ENCODE peak calls at places on chromosomes 5 and 9, in six cellular contexts. One of them, this sample, is unnamed.

GRCh38 chr5:56211298-56211865 is 21.7 kb downstream of the ANKRD55 start:
- DNase-seq in uterus: no peak
- DNase-seq in testis: no peak
- DNase-seq in mesendoderm: peak
- DNase-seq in right cardiac atrium: no peak
- DNase-seq in mammary epithelial cell: peak
- DNase-seq in this sample: peak

GRCh38 chr5:61587120-61587519 is 255.1 kb downstream of the ZSWIM6 start:
- DNase-seq in uterus: no peak
- DNase-seq in testis: no peak
- DNase-seq in mesendoderm: no peak
- DNase-seq in right cardiac atrium: no peak
- DNase-seq in mammary epithelial cell: no peak
- DNase-seq in this sample: peak

GRCh38 chr9:129197978-129198736 is 20.1 kb upstream of the IER5L start:
- DNase-seq in uterus: peak
- DNase-seq in testis: peak
- DNase-seq in mesendoderm: peak
- DNase-seq in right cardiac atrium: peak
- DNase-seq in mammary epithelial cell: no peak
- DNase-seq in this sample: peak

GRCh38 chr9:89461302-89461701 is 36.6 kb downstream of the SEMA4D start:
- DNase-seq in uterus: no peak
- DNase-seq in testis: no peak
- DNase-seq in mesendoderm: peak
- DNase-seq in right cardiac atrium: peak
- DNase-seq in mammary epithelial cell: peak
- DNase-seq in this sample: no peak

GRCh38 chr5:178206166-178207101 is 2.1 kb downstream of the HNRNPAB start:
- DNase-seq in uterus: no peak
- DNase-seq in testis: peak
- DNase-seq in mesendoderm: peak
- DNase-seq in right cardiac atrium: no peak
- DNase-seq in mammary epithelial cell: no peak
- DNase-seq in this sample: no peak

GRCh38 chr9:134942421-134943119 is 24.9 kb upstream of the FCN1 start:
- DNase-seq in uterus: peak
- DNase-seq in testis: no peak
- DNase-seq in mesendoderm: no peak
- DNase-seq in right cardiac atrium: peak
- DNase-seq in mammary epithelial cell: peak
- DNase-seq in this sample: no peak

GRCh38 chr5:163963881-163964280 is 458.5 kb downstream of the MAT2B start:
- DNase-seq in uterus: no peak
- DNase-seq in testis: no peak
- DNase-seq in mesendoderm: no peak
- DNase-seq in right cardiac atrium: no peak
- DNase-seq in mammary epithelial cell: peak
- DNase-seq in this sample: peak

GRCh38 chr9:130414081-130414731 is 30.6 kb upstream of the ASS1 start:
- DNase-seq in uterus: no peak
- DNase-seq in testis: no peak
- DNase-seq in mesendoderm: no peak
- DNase-seq in right cardiac atrium: no peak
- DNase-seq in mammary epithelial cell: no peak
- DNase-seq in this sample: no peak

GRCh38 chr9:121599186-121599871 is 52.1 kb upstream of the DAB2IP start:
- DNase-seq in uterus: peak
- DNase-seq in testis: peak
- DNase-seq in mesendoderm: peak
- DNase-seq in right cardiac atrium: peak
- DNase-seq in mammary epithelial cell: peak
- DNase-seq in this sample: peak

GRCh38 chr9:97938081-97938644 is at the start of gene HEMGN:
- DNase-seq in uterus: no peak
- DNase-seq in testis: no peak
- DNase-seq in mesendoderm: no peak
- DNase-seq in right cardiac atrium: no peak
- DNase-seq in mammary epithelial cell: no peak
- DNase-seq in this sample: no peak

GRCh38 chr9:33133186-33133585 is 34.0 kb downstream of the B4GALT1 start:
- DNase-seq in uterus: no peak
- DNase-seq in testis: no peak
- DNase-seq in mesendoderm: no peak
- DNase-seq in right cardiac atrium: no peak
- DNase-seq in mammary epithelial cell: peak
- DNase-seq in this sample: peak

GRCh38 chr9:108296056-108296455 is 559.7 kb downstream of the ACTL7B start:
- DNase-seq in uterus: no peak
- DNase-seq in testis: no peak
- DNase-seq in mesendoderm: no peak
- DNase-seq in right cardiac atrium: no peak
- DNase-seq in mammary epithelial cell: peak
- DNase-seq in this sample: peak

GRCh38 chr5:26700759-26701384 is 337.5 kb downstream of the CDH9 start:
- DNase-seq in uterus: no peak
- DNase-seq in testis: peak
- DNase-seq in mesendoderm: peak
- DNase-seq in right cardiac atrium: no peak
- DNase-seq in mammary epithelial cell: peak
- DNase-seq in this sample: peak

GRCh38 chr9:111330124-111330523 is at the start of gene OR2K2:
- DNase-seq in uterus: no peak
- DNase-seq in testis: no peak
- DNase-seq in mesendoderm: no peak
- DNase-seq in right cardiac atrium: no peak
- DNase-seq in mammary epithelial cell: no peak
- DNase-seq in this sample: no peak

GRCh38 chr5:180128671-180129261 is 57.2 kb upstream of the RNF130 start:
- DNase-seq in uterus: no peak
- DNase-seq in testis: peak
- DNase-seq in mesendoderm: no peak
- DNase-seq in right cardiac atrium: no peak
- DNase-seq in mammary epithelial cell: no peak
- DNase-seq in this sample: no peak

GRCh38 chr9:114314256-114314867 is 8.5 kb upstream of the ORM1 start:
- DNase-seq in uterus: peak
- DNase-seq in testis: peak
- DNase-seq in mesendoderm: no peak
- DNase-seq in right cardiac atrium: no peak
- DNase-seq in mammary epithelial cell: peak
- DNase-seq in this sample: peak

GRCh38 chr5:9454012-9454481 is 91.8 kb downstream of the SEMA5A start:
- DNase-seq in uterus: no peak
- DNase-seq in testis: no peak
- DNase-seq in mesendoderm: peak
- DNase-seq in right cardiac atrium: no peak
- DNase-seq in mammary epithelial cell: no peak
- DNase-seq in this sample: no peak

GRCh38 chr9:102795532-102795931 is 199.6 kb upstream of the CYLC2 start:
- DNase-seq in uterus: no peak
- DNase-seq in testis: no peak
- DNase-seq in mesendoderm: no peak
- DNase-seq in right cardiac atrium: no peak
- DNase-seq in mammary epithelial cell: no peak
- DNase-seq in this sample: no peak

GRCh38 chr9:109477269-109478203 is 20.6 kb downstream of the PTPN3 start:
- DNase-seq in uterus: no peak
- DNase-seq in testis: no peak
- DNase-seq in mesendoderm: no peak
- DNase-seq in right cardiac atrium: no peak
- DNase-seq in mammary epithelial cell: peak
- DNase-seq in this sample: peak

GRCh38 chr5:10557747-10558295 is 6.0 kb upstream of the ANKRD33B start:
- DNase-seq in uterus: peak
- DNase-seq in testis: no peak
- DNase-seq in mesendoderm: no peak
- DNase-seq in right cardiac atrium: no peak
- DNase-seq in mammary epithelial cell: no peak
- DNase-seq in this sample: no peak

GRCh38 chr9:15033316-15033715 is 123.1 kb upstream of the FREM1 start:
- DNase-seq in uterus: no peak
- DNase-seq in testis: no peak
- DNase-seq in mesendoderm: no peak
- DNase-seq in right cardiac atrium: no peak
- DNase-seq in mammary epithelial cell: no peak
- DNase-seq in this sample: no peak

GRCh38 chr9:120729796-120730195 is 15.5 kb upstream of the MEGF9 start:
- DNase-seq in uterus: no peak
- DNase-seq in testis: no peak
- DNase-seq in mesendoderm: peak
- DNase-seq in right cardiac atrium: no peak
- DNase-seq in mammary epithelial cell: no peak
- DNase-seq in this sample: peak

GRCh38 chr5:95382843-95383242 is 8.3 kb upstream of the FAM81B start:
- DNase-seq in uterus: no peak
- DNase-seq in testis: no peak
- DNase-seq in mesendoderm: no peak
- DNase-seq in right cardiac atrium: no peak
- DNase-seq in mammary epithelial cell: no peak
- DNase-seq in this sample: no peak

DNA sequence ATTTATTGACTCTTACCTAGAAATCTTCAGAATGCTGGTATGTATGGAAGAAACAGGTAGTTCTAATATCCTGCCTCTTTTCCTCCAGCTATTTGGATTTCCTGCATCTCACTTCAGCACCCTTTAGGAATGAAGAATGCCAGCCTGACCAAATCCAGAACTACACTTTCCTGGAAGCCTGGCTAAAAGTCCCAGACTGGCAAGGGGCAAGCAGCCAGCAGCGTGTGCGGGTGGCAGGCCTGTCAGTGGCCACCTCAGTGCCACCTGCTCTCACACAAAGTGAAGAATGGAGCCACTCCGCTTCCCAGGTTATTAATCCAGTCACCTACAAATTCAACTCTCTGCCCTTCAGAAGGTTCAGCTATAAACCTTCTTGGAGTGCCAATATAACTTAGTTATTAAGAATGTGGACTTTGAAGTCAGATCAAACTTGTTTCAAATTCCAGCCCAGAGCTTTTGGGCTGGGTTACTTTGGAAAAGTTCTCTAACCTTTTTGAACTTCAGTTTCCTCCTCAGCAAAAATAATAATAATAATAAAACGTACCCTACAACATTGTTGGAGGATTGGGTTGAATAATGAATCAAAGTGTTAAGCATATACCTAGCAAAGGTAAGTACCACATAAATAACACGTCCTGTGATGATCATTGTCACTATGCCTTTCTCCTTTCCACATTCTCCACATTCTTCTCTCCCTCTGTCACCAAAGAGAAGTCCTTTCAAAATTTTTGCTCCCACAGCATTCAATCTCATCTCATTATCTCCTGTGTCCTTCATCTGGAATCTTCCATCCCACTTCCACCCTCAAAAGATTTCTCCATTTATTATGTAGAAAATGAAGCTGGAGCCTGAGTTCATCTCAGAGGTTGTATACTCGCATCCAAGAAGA is 6.9 kb upstream of the ALDOB start:
- DNase-seq in uterus: no peak
- DNase-seq in testis: no peak
- DNase-seq in mesendoderm: peak
- DNase-seq in right cardiac atrium: no peak
- DNase-seq in mammary epithelial cell: no peak
- DNase-seq in this sample: no peak
- H3K4me3 ChIP-seq in uterus: no peak
- H3K4me3 ChIP-seq in testis: no peak
- H3K4me3 ChIP-seq in mesendoderm: no peak
- H3K4me3 ChIP-seq in right cardiac atrium: no peak
- H3K4me3 ChIP-seq in mammary epithelial cell: no peak
- H3K4me3 ChIP-seq in this sample: no peak

GRCh38 chr5:76401801-76402250 is 1.3 kb upstream of the IQGAP2 start:
- DNase-seq in uterus: no peak
- DNase-seq in testis: no peak
- DNase-seq in mesendoderm: peak
- DNase-seq in right cardiac atrium: no peak
- DNase-seq in mammary epithelial cell: no peak
- DNase-seq in this sample: no peak
- H3K4me3 ChIP-seq in uterus: peak
- H3K4me3 ChIP-seq in testis: peak
- H3K4me3 ChIP-seq in mesendoderm: no peak
- H3K4me3 ChIP-seq in right cardiac atrium: peak
- H3K4me3 ChIP-seq in mammary epithelial cell: no peak
- H3K4me3 ChIP-seq in this sample: no peak

DNA sequence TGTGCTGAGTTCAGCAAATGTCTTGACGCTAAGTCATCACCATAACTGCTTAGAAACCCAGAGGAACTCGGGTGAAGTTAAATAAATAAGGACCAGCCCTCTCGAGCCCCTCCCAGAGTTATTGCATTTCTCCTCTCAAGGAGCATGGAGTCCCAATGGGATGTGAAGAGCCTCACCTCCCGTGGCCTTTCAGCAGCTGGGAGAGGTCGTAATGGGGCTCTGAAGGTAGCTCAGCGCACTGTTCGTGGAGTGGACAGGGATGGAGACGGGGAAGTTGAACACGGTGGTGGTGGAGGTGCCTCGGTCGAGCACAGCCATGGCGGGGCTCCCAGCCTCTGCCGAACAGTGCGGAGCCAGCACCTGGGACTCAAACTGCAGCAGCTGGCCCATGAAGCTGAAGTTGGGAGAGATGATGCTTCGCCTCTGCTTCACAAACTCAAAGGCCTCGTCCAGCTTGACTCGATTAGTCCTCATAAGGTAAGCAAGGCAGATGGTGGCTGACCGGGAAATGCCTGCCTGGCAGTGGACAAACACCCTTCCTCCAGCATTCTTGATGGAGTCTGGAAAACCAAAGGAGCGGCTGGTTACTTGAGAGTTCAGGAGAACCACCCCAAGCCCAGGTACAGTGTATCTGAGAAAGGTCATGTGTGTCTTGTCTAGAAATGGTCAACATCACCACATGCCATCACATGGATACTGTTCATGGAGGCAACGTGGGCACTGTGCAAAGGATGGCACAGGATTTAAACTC is 2.2 kb downstream of the DUSP1 start:
- DNase-seq in uterus: peak
- DNase-seq in testis: no peak
- DNase-seq in mesendoderm: peak
- DNase-seq in right cardiac atrium: peak
- DNase-seq in mammary epithelial cell: peak
- DNase-seq in this sample: peak
- H3K4me3 ChIP-seq in uterus: peak
- H3K4me3 ChIP-seq in testis: peak
- H3K4me3 ChIP-seq in mesendoderm: no peak
- H3K4me3 ChIP-seq in right cardiac atrium: peak
- H3K4me3 ChIP-seq in mammary epithelial cell: peak
- H3K4me3 ChIP-seq in this sample: peak

GRCh38 chr5:32578764-32579163 is 6.6 kb upstream of the SUB1 start:
- DNase-seq in uterus: no peak
- DNase-seq in testis: no peak
- DNase-seq in mesendoderm: no peak
- DNase-seq in right cardiac atrium: no peak
- DNase-seq in mammary epithelial cell: no peak
- DNase-seq in this sample: no peak

GRCh38 chr5:32584651-32585050 is 706 bp upstream of the SUB1 start:
- DNase-seq in uterus: no peak
- DNase-seq in testis: no peak
- DNase-seq in mesendoderm: peak
- DNase-seq in right cardiac atrium: no peak
- DNase-seq in mammary epithelial cell: no peak
- DNase-seq in this sample: peak

GRCh38 chr5:32578362-32578761 is 7.0 kb upstream of the SUB1 start:
- DNase-seq in uterus: no peak
- DNase-seq in testis: no peak
- DNase-seq in mesendoderm: no peak
- DNase-seq in right cardiac atrium: no peak
- DNase-seq in mammary epithelial cell: no peak
- DNase-seq in this sample: no peak

GRCh38 chr5:32583582-32584232 is 1.6 kb upstream of the SUB1 start:
- DNase-seq in uterus: no peak
- DNase-seq in testis: no peak
- DNase-seq in mesendoderm: peak
- DNase-seq in right cardiac atrium: no peak
- DNase-seq in mammary epithelial cell: peak
- DNase-seq in this sample: no peak

GRCh38 chr5:32581010-32581785 is 4.2 kb upstream of the SUB1 start:
- DNase-seq in uterus: no peak
- DNase-seq in testis: no peak
- DNase-seq in mesendoderm: peak
- DNase-seq in right cardiac atrium: no peak
- DNase-seq in mammary epithelial cell: no peak
- DNase-seq in this sample: no peak
- H3K4me3 ChIP-seq in uterus: no peak
- H3K4me3 ChIP-seq in testis: no peak
- H3K4me3 ChIP-seq in mesendoderm: no peak
- H3K4me3 ChIP-seq in right cardiac atrium: no peak
- H3K4me3 ChIP-seq in mammary epithelial cell: no peak
- H3K4me3 ChIP-seq in this sample: no peak

This sample was measured in epithelial cell of esophagus.